ENCODE peak calls at places on chromosomes 13 and 19, in nine cellular contexts. M is dorsolateral prefrontal cortex; Q is neural crest cell; B is tibial nerve; X is CD8-positive, alpha-beta T cell; N is MCF 10A; E is mesothelial cell of epicardium; T is body of pancreas; K is GM23338. F is an unnamed sample.

GRCh38 chr13:95471960-95472359 is 80.6 kb upstream of the CLDN10 start:
- DNase-seq in N (no peak), X (no peak), Q (no peak), E (no peak), T (no peak), B (no peak), K (no peak), M (no peak), F (no peak)

GRCh38 chr19:39126312-39126561 is 651 bp downstream of the PAK4 start:
- DNase-seq in B (no peak), K (no peak), N (no peak), T (no peak), E (no peak), Q (no peak), X (no peak), M (no peak), F (no peak)

GRCh38 chr13:21010621-21011020 is 50.8 kb downstream of the LATS2 start:
- DNase-seq in E (no peak), N (no peak), X (no peak), M (no peak), T (no peak), B (no peak), K (peak; percentile 49), Q (no peak), F (no peak)

GRCh38 chr19:38684078-38684861 is 36.8 kb downstream of the ACTN4 start:
- DNase-seq in M (no peak), X (no peak), K (no peak), N (peak; percentile 100), T (no peak), Q (no peak), B (no peak), E (no peak), F (no peak)

GRCh38 chr19:18603958-18604819 is 2.4 kb downstream of the CRLF1 start:
- DNase-seq in N (no peak), X (no peak), B (no peak), Q (no peak), T (no peak), E (no peak), K (peak; percentile 59), M (no peak), F (no peak)

GRCh38 chr19:1045247-1045603 is 5.3 kb downstream of the ABCA7 start:
- DNase-seq in B (no peak), Q (no peak), E (no peak), M (no peak), X (no peak), T (no peak), N (peak; percentile 77), K (peak; percentile 98), F (no peak)

GRCh38 chr19:30163663-30164062 is 208.5 kb upstream of the ZNF536 start:
- DNase-seq in Q (no peak), X (no peak), N (no peak), T (no peak), E (no peak), M (no peak), B (no peak), K (no peak), F (no peak)

GRCh38 chr19:5983367-5983955 is 5.5 kb upstream of the RANBP3 start:
- DNase-seq in M (no peak), N (peak; percentile 35), Q (no peak), B (no peak), X (no peak), E (no peak), K (no peak), T (no peak), F (no peak)

GRCh38 chr19:8081569-8082550 is 29.3 kb downstream of the CCL25 start:
- DNase-seq in K (peak; percentile 49), Q (no peak), T (no peak), E (no peak), N (peak; percentile 69), X (no peak), B (no peak), M (no peak), F (no peak)

GRCh38 chr13:91349992-91350911 is 2.8 kb downstream of the MIR17HG start:
- DNase-seq in K (no peak), E (no peak), Q (no peak), M (no peak), N (no peak), B (no peak), T (no peak), X (no peak), F (no peak)

GRCh38 chr13:91347212-91347995 is at the start of gene MIR17HG:
- DNase-seq in K (peak; percentile 92), B (peak; percentile 82), E (peak; percentile 91), Q (peak; percentile 78), N (peak; percentile 89), M (peak; percentile 79), T (peak; percentile 91), X (peak; percentile 84), F (peak; percentile 84)

GRCh38 chr13:91346848-91347211 is 657 bp upstream of the MIR17HG start:
- DNase-seq in E (peak; percentile 38), B (no peak), Q (no peak), T (peak; percentile 26), X (peak; percentile 34), M (peak; percentile 28), K (peak; percentile 34), N (no peak), F (no peak)

GRCh38 chr13:91348906-91349435 is 1.5 kb downstream of the MIR17HG start:
- DNase-seq in M (peak; percentile 92), K (peak; percentile 84), X (peak; percentile 93), Q (peak; percentile 97), T (peak; percentile 93), B (peak; percentile 97), E (peak; percentile 97), N (peak; percentile 88), F (peak; percentile 83)

DNA sequence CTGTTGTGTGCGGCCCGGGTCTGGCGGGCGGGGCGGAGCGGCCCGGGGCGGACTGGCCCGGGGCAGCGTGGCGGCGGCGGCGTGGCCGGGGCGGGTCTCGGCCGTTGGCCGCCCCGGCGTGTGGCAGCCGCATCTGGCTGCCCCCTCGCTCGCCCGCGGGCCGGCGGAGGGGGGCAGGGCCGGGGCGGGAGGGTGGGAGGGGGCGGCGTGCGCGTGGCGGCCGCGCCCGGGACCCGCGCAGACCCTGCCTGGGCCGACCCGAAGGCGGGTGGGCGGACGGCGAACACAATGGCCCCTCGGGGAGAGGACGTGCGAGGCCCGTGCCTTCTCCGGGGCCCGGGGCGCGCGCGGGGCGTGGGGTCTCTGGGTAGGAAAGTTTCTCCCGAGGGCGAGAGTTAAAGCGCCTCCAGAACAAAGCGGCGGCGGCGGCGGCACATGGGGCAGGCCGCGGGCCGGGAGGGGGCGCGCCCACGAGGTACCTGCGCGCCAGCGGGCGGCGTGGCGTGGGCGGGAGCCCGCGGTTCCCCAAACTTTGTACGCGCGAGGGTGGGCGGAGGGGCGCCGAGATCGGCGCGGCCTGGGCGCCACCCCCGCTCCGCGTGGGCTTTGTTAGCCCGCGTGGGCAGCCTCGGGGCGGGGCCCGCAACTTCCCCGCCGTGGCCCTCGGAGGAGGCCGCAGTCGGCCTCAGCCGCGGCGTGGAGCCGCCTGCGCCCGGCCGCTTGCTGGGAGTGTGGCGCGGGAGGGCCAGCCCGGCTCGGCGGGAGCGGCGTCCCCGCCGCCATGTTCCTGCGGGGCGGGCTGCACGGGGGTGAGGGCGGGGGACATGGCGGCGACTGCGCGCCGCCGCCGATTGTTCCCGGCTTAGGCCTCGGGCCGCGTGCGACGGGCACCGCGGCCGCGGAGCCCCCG is 764 bp downstream of the MIR17HG start:
- DNase-seq in K (no peak), X (peak; percentile 64), M (peak; percentile 28), E (peak; percentile 61), N (peak; percentile 34), B (peak; percentile 27), T (peak; percentile 45), Q (peak; percentile 30), F (peak; percentile 53)
- TF ChIP-seq CTCF in K (no peak), X (no peak), M (peak; percentile 8), E (no peak), N (peak; percentile 4), B (no peak), T (no peak), Q (no peak), F (no peak)

GRCh38 chr13:27997904-27998522 is 9.5 kb upstream of the URAD start:
- DNase-seq in M (no peak), B (no peak), T (peak; percentile 73), E (no peak), K (peak; percentile 87), Q (peak; percentile 48), N (peak; percentile 46), X (peak; percentile 16), F (no peak)
- TF ChIP-seq CTCF in M (peak; percentile 20), B (no peak), T (peak; percentile 21), E (no peak), K (peak; percentile 75), Q (peak; percentile 62), N (peak; percentile 28), X (no peak), F (no peak)

GRCh38 chr13:34369925-34370324 is 552.0 kb downstream of the RFC3 start:
- DNase-seq in N (no peak), B (no peak), M (no peak), K (no peak), X (no peak), T (no peak), E (no peak), Q (no peak), F (no peak)

GRCh38 chr13:34371645-34372044 is 553.7 kb downstream of the RFC3 start:
- DNase-seq in T (no peak), B (no peak), K (no peak), Q (no peak), N (no peak), X (no peak), E (no peak), M (no peak), F (no peak)

GRCh38 chr13:34372581-34372980 is 554.6 kb downstream of the RFC3 start:
- DNase-seq in X (no peak), M (no peak), Q (no peak), K (peak; percentile 1), N (no peak), T (no peak), E (no peak), B (no peak), F (no peak)

GRCh38 chr13:34376483-34376882 is 558.5 kb downstream of the RFC3 start:
- DNase-seq in N (no peak), Q (no peak), B (no peak), E (no peak), K (peak; percentile 27), T (no peak), X (no peak), M (no peak), F (no peak)

DNA sequence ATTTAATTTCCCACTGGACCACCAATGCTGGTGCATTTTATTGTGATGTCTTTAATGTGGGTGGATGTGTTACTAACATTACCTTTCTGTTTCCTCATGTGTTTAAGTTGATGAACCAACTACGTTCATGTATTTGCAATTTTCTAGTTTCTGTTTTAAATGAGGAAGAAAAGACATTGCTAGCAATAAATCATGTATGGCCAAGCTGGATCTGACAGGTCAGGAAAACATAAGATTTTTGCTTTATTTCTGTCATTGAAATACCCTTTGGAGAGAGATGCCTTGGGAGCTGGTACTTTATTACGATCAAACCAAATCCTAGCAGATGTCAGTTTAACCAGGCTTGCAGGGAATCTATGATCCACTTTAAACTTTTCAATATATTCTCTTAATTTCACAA is 553.2 kb downstream of the RFC3 start:
- DNase-seq in N (no peak), X (no peak), K (no peak), M (no peak), Q (no peak), T (no peak), B (no peak), E (no peak), F (no peak)
- TF ChIP-seq CTCF in N (no peak), X (no peak), K (no peak), M (no peak), Q (no peak), T (no peak), B (no peak), E (no peak), F (no peak)

DNA sequence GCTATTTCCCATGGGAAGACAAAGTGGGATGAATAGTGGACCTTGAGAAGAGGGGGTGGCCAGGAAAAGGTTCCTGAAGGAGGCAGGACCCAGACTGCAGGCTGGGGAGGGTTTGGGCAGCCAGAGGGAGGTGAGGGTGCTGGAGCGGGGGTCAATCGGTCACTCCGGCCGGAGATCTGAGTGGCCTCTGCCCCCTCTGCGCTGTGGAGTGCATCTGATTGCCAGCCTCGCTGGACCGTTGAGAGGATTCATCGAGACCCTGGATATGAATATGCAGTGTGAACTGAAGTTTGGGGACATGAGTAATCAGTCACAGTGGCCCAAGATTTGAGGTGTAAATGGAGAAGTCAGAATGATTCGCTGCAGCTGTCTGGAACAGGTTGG is 5.5 kb upstream of the ZNF580 start:
- DNase-seq in Q (no peak), B (no peak), E (no peak), K (no peak), N (no peak), M (no peak), X (no peak), T (no peak), F (no peak)
- TF ChIP-seq CTCF in Q (no peak), B (no peak), E (no peak), K (no peak), N (no peak), M (no peak), X (no peak), T (no peak), F (no peak)

F was measured in breast epithelium.